ENCODE peak calls at places on chromosome X, in six cellular contexts. E is cardiac muscle cell, T is prostate gland, B is kidney epithelial cell, M is SK-N-SH, U is HFF-Myc. Y is an unnamed sample.

GRCh38 chrX:30653415-30654131 is at the start of gene GK:
- DNase-seq in E (no peak), B (no peak), M (peak), U (no peak), T (peak), Y (peak)

GRCh38 chrX:70262952-70263567 is 3.1 kb upstream of the P2RY4 start:
- DNase-seq in U (peak), E (peak), B (no peak), T (peak), M (peak), Y (peak)

GRCh38 chrX:154458954-154459829 is 1.1 kb downstream of the PLXNA3 start:
- DNase-seq in T (peak), M (peak), E (no peak), B (no peak), U (no peak), Y (no peak)

GRCh38 chrX:37380256-37380655 is 31.1 kb downstream of the PRRG1 start:
- DNase-seq in E (no peak), U (no peak), T (no peak), M (no peak), B (no peak), Y (no peak)

GRCh38 chrX:113828470-113828869 is 755.4 kb upstream of the HTR2C start:
- DNase-seq in E (no peak), U (no peak), T (no peak), M (no peak), B (no peak), Y (no peak)

GRCh38 chrX:17738002-17738713 is 865 bp downstream of the SCML1 start:
- DNase-seq in B (no peak), E (peak), M (peak), T (peak), U (no peak), Y (peak)

GRCh38 chrX:124504106-124504983 is 158.0 kb downstream of the SH2D1A start:
- DNase-seq in U (no peak), B (no peak), T (no peak), E (no peak), M (no peak), Y (no peak)

GRCh38 chrX:131938749-131939148 is 84.4 kb upstream of the STK26 start:
- DNase-seq in T (no peak), E (no peak), B (no peak), U (no peak), M (no peak), Y (no peak)

GRCh38 chrX:92232182-92232581 is 453.0 kb downstream of the PCDH11X start:
- DNase-seq in T (no peak), E (peak), M (peak), B (no peak), U (no peak), Y (no peak)

GRCh38 chrX:119477812-119478232 is 9.6 kb downstream of the SLC25A5 start:
- DNase-seq in T (no peak), U (no peak), M (no peak), B (peak), E (peak), Y (peak)

GRCh38 chrX:14963447-14964236 is 90.4 kb downstream of the MOSPD2 start:
- DNase-seq in T (no peak), U (peak), B (peak), M (no peak), E (peak), Y (peak)

GRCh38 chrX:53682885-53683555 is 3.5 kb downstream of the HUWE1 start:
- DNase-seq in E (peak), B (no peak), U (no peak), M (peak), T (no peak), Y (peak)

GRCh38 chrX:97705936-97706335 is 822.2 kb downstream of the RPA4 start:
- DNase-seq in M (no peak), T (no peak), B (no peak), U (no peak), E (no peak), Y (no peak)

GRCh38 chrX:20317873-20318272 is 51.2 kb upstream of the RPS6KA3 start:
- DNase-seq in T (no peak), B (no peak), U (no peak), M (no peak), E (peak), Y (no peak)

GRCh38 chrX:10050481-10050880 is 83.3 kb downstream of the CLDN34 start:
- DNase-seq in T (no peak), M (no peak), U (no peak), E (peak), B (no peak), Y (peak)

GRCh38 chrX:136166221-136166855 is 19.0 kb downstream of the FHL1 start:
- DNase-seq in T (no peak), M (no peak), E (peak), U (no peak), B (no peak), Y (peak)

GRCh38 chrX:152907084-152907651 is 9.3 kb downstream of the ZNF185 start:
- DNase-seq in B (peak), M (peak), E (peak), U (no peak), T (no peak), Y (peak)

GRCh38 chrX:139691843-139692505 is 16.0 kb downstream of the MCF2 start:
- DNase-seq in M (peak), U (no peak), B (no peak), T (no peak), E (peak), Y (peak)
- H3K4me3 ChIP-seq in M (peak), U (no peak), B (peak), T (peak), E (peak), Y (peak)

GRCh38 chrX:79588233-79588632 is 221.1 kb upstream of the ITM2A start:
- DNase-seq in M (no peak), T (no peak), B (no peak), E (no peak), U (no peak), Y (no peak)

DNA sequence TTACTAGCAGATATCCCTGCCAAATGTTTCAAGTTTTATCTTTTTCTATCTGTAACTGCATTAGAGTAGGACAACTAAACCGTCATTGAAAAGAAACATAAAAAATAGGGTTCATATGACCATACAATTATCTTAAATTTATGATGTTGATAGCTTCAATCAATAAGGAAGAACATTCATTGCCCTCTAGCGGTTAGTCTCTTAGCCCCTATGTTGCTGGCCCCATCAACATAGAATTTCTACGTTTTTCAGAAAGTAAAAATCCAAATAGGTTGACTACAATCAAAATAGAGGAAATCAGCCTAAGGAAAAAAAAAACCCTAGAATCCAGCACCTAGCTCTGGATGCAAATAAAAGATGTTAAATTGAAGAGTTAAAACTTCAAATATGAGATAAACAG is 225.1 kb upstream of the ITM2A start:
- DNase-seq in M (peak), U (no peak), E (no peak), T (no peak), B (no peak), Y (no peak)
- TF ChIP-seq CTCF in M (peak), U (no peak), E (no peak), T (no peak), B (peak), Y (no peak)

GRCh38 chrX:50903387-50904027 is 7.0 kb upstream of the BMP15 start:
- DNase-seq in U (no peak), M (peak), B (no peak), E (peak), T (peak), Y (peak)
- H3K4me3 ChIP-seq in U (no peak), M (no peak), B (no peak), E (no peak), T (no peak), Y (no peak)

GRCh38 chrX:42821803-42822443 is 44.0 kb upstream of the PPP1R2C start:
- DNase-seq in U (no peak), M (no peak), E (peak), B (no peak), T (no peak), Y (peak)

GRCh38 chrX:42823443-42823842 is 45.5 kb upstream of the PPP1R2C start:
- DNase-seq in T (no peak), M (no peak), B (no peak), U (no peak), E (no peak), Y (no peak)

GRCh38 chrX:42818151-42818921 is 40.4 kb upstream of the PPP1R2C start:
- DNase-seq in U (no peak), M (no peak), B (no peak), T (no peak), E (no peak), Y (no peak)
- TF ChIP-seq CTCF in U (no peak), M (no peak), B (no peak), T (no peak), E (no peak), Y (no peak)

GRCh38 chrX:46179748-46180147 is 365.5 kb downstream of the ZNF674 start:
- DNase-seq in M (no peak), U (no peak), B (no peak), T (no peak), E (no peak), Y (no peak)
- H3K4me3 ChIP-seq in M (no peak), U (no peak), B (no peak), T (no peak), E (no peak), Y (no peak)

DNA sequence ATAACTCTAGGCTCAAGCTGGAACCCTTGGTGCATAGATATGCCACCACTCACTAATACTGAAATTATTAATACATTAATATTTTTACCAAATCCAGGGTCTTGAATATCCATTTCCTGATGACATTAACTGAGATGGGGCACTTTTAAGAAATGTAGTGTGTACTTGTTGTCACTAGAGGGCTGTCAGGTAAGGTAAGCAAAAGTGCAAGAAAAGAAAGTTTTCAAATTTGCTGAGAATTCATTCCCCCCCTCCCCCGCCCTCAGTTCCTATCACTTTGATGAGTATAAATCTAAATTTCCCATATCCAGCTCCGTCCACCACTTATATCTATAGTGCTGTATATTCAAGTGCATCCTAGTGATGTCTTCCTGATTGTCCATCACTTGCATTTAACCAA is 20.5 kb upstream of the WDR44 start:
- DNase-seq in B (no peak), U (no peak), M (no peak), T (no peak), E (peak), Y (peak)
- TF ChIP-seq CTCF in B (peak), U (peak), M (peak), T (no peak), E (peak), Y (peak)